ENCODE peak calls at places on chromosome 6, in five cellular contexts. One of them, this sample, is unnamed.

GRCh38 chr6:167146173-167146572 is 11.6 kb downstream of the GPR31 start:
- DNase-seq in stimulated activated CD8-positive, alpha-beta memory T cell treated with anti-CD3 and anti-CD28 coated beads, Interleukin-12 subunit alpha, Interleukin-12 subunit beta, amount 100 ng/mL, for 4 hours: no peak
- DNase-seq in non-pigmented ciliary epithelial cell: no peak
- DNase-seq in activated CD8-positive, alpha-beta T cell treated with anti-CD3 and anti-CD28 coated beads, Interleukin-2, amount 10 ng/mL, durations not matched to agents 7 days and 5 days: no peak
- DNase-seq in Caco-2: no peak
- DNase-seq in this sample: no peak

GRCh38 chr6:7684076-7684475 is 41.8 kb upstream of the BMP6 start:
- DNase-seq in stimulated activated CD8-positive, alpha-beta memory T cell treated with anti-CD3 and anti-CD28 coated beads, Interleukin-12 subunit alpha, Interleukin-12 subunit beta, amount 100 ng/mL, for 4 hours: no peak
- DNase-seq in non-pigmented ciliary epithelial cell: no peak
- DNase-seq in activated CD8-positive, alpha-beta T cell treated with anti-CD3 and anti-CD28 coated beads, Interleukin-2, amount 10 ng/mL, durations not matched to agents 7 days and 5 days: no peak
- DNase-seq in Caco-2: no peak
- DNase-seq in this sample: no peak

GRCh38 chr6:6058054-6058444 is 51.3 kb upstream of the NRN1 start:
- DNase-seq in stimulated activated CD8-positive, alpha-beta memory T cell treated with anti-CD3 and anti-CD28 coated beads, Interleukin-12 subunit alpha, Interleukin-12 subunit beta, amount 100 ng/mL, for 4 hours: no peak
- DNase-seq in non-pigmented ciliary epithelial cell: no peak
- DNase-seq in activated CD8-positive, alpha-beta T cell treated with anti-CD3 and anti-CD28 coated beads, Interleukin-2, amount 10 ng/mL, durations not matched to agents 7 days and 5 days: no peak
- DNase-seq in Caco-2: no peak
- DNase-seq in this sample: no peak

GRCh38 chr6:25084508-25084833 is 148.7 kb upstream of the RIPOR2 start:
- DNase-seq in stimulated activated CD8-positive, alpha-beta memory T cell treated with anti-CD3 and anti-CD28 coated beads, Interleukin-12 subunit alpha, Interleukin-12 subunit beta, amount 100 ng/mL, for 4 hours: no peak
- DNase-seq in non-pigmented ciliary epithelial cell: no peak
- DNase-seq in activated CD8-positive, alpha-beta T cell treated with anti-CD3 and anti-CD28 coated beads, Interleukin-2, amount 10 ng/mL, durations not matched to agents 7 days and 5 days: no peak
- DNase-seq in Caco-2: no peak
- DNase-seq in this sample: no peak

GRCh38 chr6:146857180-146857959 is 258.6 kb downstream of the ADGB start:
- DNase-seq in stimulated activated CD8-positive, alpha-beta memory T cell treated with anti-CD3 and anti-CD28 coated beads, Interleukin-12 subunit alpha, Interleukin-12 subunit beta, amount 100 ng/mL, for 4 hours: peak; percentile 41
- DNase-seq in non-pigmented ciliary epithelial cell: peak; percentile 46
- DNase-seq in activated CD8-positive, alpha-beta T cell treated with anti-CD3 and anti-CD28 coated beads, Interleukin-2, amount 10 ng/mL, durations not matched to agents 7 days and 5 days: peak; percentile 80
- DNase-seq in Caco-2: peak; percentile 79
- DNase-seq in this sample: peak; percentile 81

GRCh38 chr6:136793348-136793747 is 1.1 kb upstream of the MAP3K5 start:
- DNase-seq in stimulated activated CD8-positive, alpha-beta memory T cell treated with anti-CD3 and anti-CD28 coated beads, Interleukin-12 subunit alpha, Interleukin-12 subunit beta, amount 100 ng/mL, for 4 hours: no peak
- DNase-seq in non-pigmented ciliary epithelial cell: no peak
- DNase-seq in activated CD8-positive, alpha-beta T cell treated with anti-CD3 and anti-CD28 coated beads, Interleukin-2, amount 10 ng/mL, durations not matched to agents 7 days and 5 days: no peak
- DNase-seq in Caco-2: no peak
- DNase-seq in this sample: no peak

GRCh38 chr6:41939848-41940758 is 1.5 kb downstream of the CCND3 start:
- DNase-seq in stimulated activated CD8-positive, alpha-beta memory T cell treated with anti-CD3 and anti-CD28 coated beads, Interleukin-12 subunit alpha, Interleukin-12 subunit beta, amount 100 ng/mL, for 4 hours: no peak
- DNase-seq in non-pigmented ciliary epithelial cell: no peak
- DNase-seq in activated CD8-positive, alpha-beta T cell treated with anti-CD3 and anti-CD28 coated beads, Interleukin-2, amount 10 ng/mL, durations not matched to agents 7 days and 5 days: peak; percentile 83
- DNase-seq in Caco-2: peak; percentile 42
- DNase-seq in this sample: no peak

GRCh38 chr6:139655783-139656705 is 281.6 kb upstream of the CITED2 start:
- DNase-seq in stimulated activated CD8-positive, alpha-beta memory T cell treated with anti-CD3 and anti-CD28 coated beads, Interleukin-12 subunit alpha, Interleukin-12 subunit beta, amount 100 ng/mL, for 4 hours: no peak
- DNase-seq in non-pigmented ciliary epithelial cell: no peak
- DNase-seq in activated CD8-positive, alpha-beta T cell treated with anti-CD3 and anti-CD28 coated beads, Interleukin-2, amount 10 ng/mL, durations not matched to agents 7 days and 5 days: no peak
- DNase-seq in Caco-2: peak; percentile 81
- DNase-seq in this sample: peak; percentile 62

GRCh38 chr6:151900897-151901485 is 93.5 kb downstream of the ESR1 start:
- DNase-seq in stimulated activated CD8-positive, alpha-beta memory T cell treated with anti-CD3 and anti-CD28 coated beads, Interleukin-12 subunit alpha, Interleukin-12 subunit beta, amount 100 ng/mL, for 4 hours: no peak
- DNase-seq in non-pigmented ciliary epithelial cell: no peak
- DNase-seq in activated CD8-positive, alpha-beta T cell treated with anti-CD3 and anti-CD28 coated beads, Interleukin-2, amount 10 ng/mL, durations not matched to agents 7 days and 5 days: no peak
- DNase-seq in Caco-2: no peak
- DNase-seq in this sample: no peak

GRCh38 chr6:84314377-84314898 is 87.0 kb upstream of the CEP162 start:
- DNase-seq in stimulated activated CD8-positive, alpha-beta memory T cell treated with anti-CD3 and anti-CD28 coated beads, Interleukin-12 subunit alpha, Interleukin-12 subunit beta, amount 100 ng/mL, for 4 hours: no peak
- DNase-seq in non-pigmented ciliary epithelial cell: no peak
- DNase-seq in activated CD8-positive, alpha-beta T cell treated with anti-CD3 and anti-CD28 coated beads, Interleukin-2, amount 10 ng/mL, durations not matched to agents 7 days and 5 days: no peak
- DNase-seq in Caco-2: no peak
- DNase-seq in this sample: no peak

GRCh38 chr6:89793586-89793985 is 26.0 kb downstream of the MDN1 start:
- DNase-seq in stimulated activated CD8-positive, alpha-beta memory T cell treated with anti-CD3 and anti-CD28 coated beads, Interleukin-12 subunit alpha, Interleukin-12 subunit beta, amount 100 ng/mL, for 4 hours: no peak
- DNase-seq in non-pigmented ciliary epithelial cell: no peak
- DNase-seq in activated CD8-positive, alpha-beta T cell treated with anti-CD3 and anti-CD28 coated beads, Interleukin-2, amount 10 ng/mL, durations not matched to agents 7 days and 5 days: no peak
- DNase-seq in Caco-2: no peak
- DNase-seq in this sample: no peak

GRCh38 chr6:32807020-32807580 is 9.7 kb downstream of the HLA-DOB start:
- DNase-seq in stimulated activated CD8-positive, alpha-beta memory T cell treated with anti-CD3 and anti-CD28 coated beads, Interleukin-12 subunit alpha, Interleukin-12 subunit beta, amount 100 ng/mL, for 4 hours: no peak
- DNase-seq in non-pigmented ciliary epithelial cell: no peak
- DNase-seq in activated CD8-positive, alpha-beta T cell treated with anti-CD3 and anti-CD28 coated beads, Interleukin-2, amount 10 ng/mL, durations not matched to agents 7 days and 5 days: no peak
- DNase-seq in Caco-2: no peak
- DNase-seq in this sample: no peak

GRCh38 chr6:154542747-154543146 is 32.3 kb upstream of the CNKSR3 start:
- DNase-seq in stimulated activated CD8-positive, alpha-beta memory T cell treated with anti-CD3 and anti-CD28 coated beads, Interleukin-12 subunit alpha, Interleukin-12 subunit beta, amount 100 ng/mL, for 4 hours: no peak
- DNase-seq in non-pigmented ciliary epithelial cell: no peak
- DNase-seq in activated CD8-positive, alpha-beta T cell treated with anti-CD3 and anti-CD28 coated beads, Interleukin-2, amount 10 ng/mL, durations not matched to agents 7 days and 5 days: no peak
- DNase-seq in Caco-2: no peak
- DNase-seq in this sample: no peak

GRCh38 chr6:138571174-138571573 is 71.9 kb upstream of the NHSL1 start:
- DNase-seq in stimulated activated CD8-positive, alpha-beta memory T cell treated with anti-CD3 and anti-CD28 coated beads, Interleukin-12 subunit alpha, Interleukin-12 subunit beta, amount 100 ng/mL, for 4 hours: no peak
- DNase-seq in non-pigmented ciliary epithelial cell: no peak
- DNase-seq in activated CD8-positive, alpha-beta T cell treated with anti-CD3 and anti-CD28 coated beads, Interleukin-2, amount 10 ng/mL, durations not matched to agents 7 days and 5 days: no peak
- DNase-seq in Caco-2: no peak
- DNase-seq in this sample: no peak

GRCh38 chr6:89745096-89745495 is 74.5 kb downstream of the MDN1 start:
- DNase-seq in stimulated activated CD8-positive, alpha-beta memory T cell treated with anti-CD3 and anti-CD28 coated beads, Interleukin-12 subunit alpha, Interleukin-12 subunit beta, amount 100 ng/mL, for 4 hours: no peak
- DNase-seq in non-pigmented ciliary epithelial cell: no peak
- DNase-seq in activated CD8-positive, alpha-beta T cell treated with anti-CD3 and anti-CD28 coated beads, Interleukin-2, amount 10 ng/mL, durations not matched to agents 7 days and 5 days: no peak
- DNase-seq in Caco-2: no peak
- DNase-seq in this sample: no peak

GRCh38 chr6:166476634-166477215 is 94.0 kb upstream of the MPC1 start:
- DNase-seq in stimulated activated CD8-positive, alpha-beta memory T cell treated with anti-CD3 and anti-CD28 coated beads, Interleukin-12 subunit alpha, Interleukin-12 subunit beta, amount 100 ng/mL, for 4 hours: no peak
- DNase-seq in non-pigmented ciliary epithelial cell: no peak
- DNase-seq in activated CD8-positive, alpha-beta T cell treated with anti-CD3 and anti-CD28 coated beads, Interleukin-2, amount 10 ng/mL, durations not matched to agents 7 days and 5 days: no peak
- DNase-seq in Caco-2: no peak
- DNase-seq in this sample: no peak

GRCh38 chr6:159203304-159204005 is 34.3 kb downstream of the FNDC1 start:
- DNase-seq in stimulated activated CD8-positive, alpha-beta memory T cell treated with anti-CD3 and anti-CD28 coated beads, Interleukin-12 subunit alpha, Interleukin-12 subunit beta, amount 100 ng/mL, for 4 hours: no peak
- DNase-seq in non-pigmented ciliary epithelial cell: peak; percentile 72
- DNase-seq in activated CD8-positive, alpha-beta T cell treated with anti-CD3 and anti-CD28 coated beads, Interleukin-2, amount 10 ng/mL, durations not matched to agents 7 days and 5 days: no peak
- DNase-seq in Caco-2: no peak
- DNase-seq in this sample: no peak

GRCh38 chr6:159110748-159111147 is 58.5 kb upstream of the FNDC1 start:
- DNase-seq in stimulated activated CD8-positive, alpha-beta memory T cell treated with anti-CD3 and anti-CD28 coated beads, Interleukin-12 subunit alpha, Interleukin-12 subunit beta, amount 100 ng/mL, for 4 hours: no peak
- DNase-seq in non-pigmented ciliary epithelial cell: no peak
- DNase-seq in activated CD8-positive, alpha-beta T cell treated with anti-CD3 and anti-CD28 coated beads, Interleukin-2, amount 10 ng/mL, durations not matched to agents 7 days and 5 days: no peak
- DNase-seq in Caco-2: no peak
- DNase-seq in this sample: no peak

GRCh38 chr6:155108070-155108815 is 113.1 kb downstream of the TIAM2 start:
- DNase-seq in stimulated activated CD8-positive, alpha-beta memory T cell treated with anti-CD3 and anti-CD28 coated beads, Interleukin-12 subunit alpha, Interleukin-12 subunit beta, amount 100 ng/mL, for 4 hours: no peak
- DNase-seq in non-pigmented ciliary epithelial cell: no peak
- DNase-seq in activated CD8-positive, alpha-beta T cell treated with anti-CD3 and anti-CD28 coated beads, Interleukin-2, amount 10 ng/mL, durations not matched to agents 7 days and 5 days: no peak
- DNase-seq in Caco-2: no peak
- DNase-seq in this sample: no peak

GRCh38 chr6:21772467-21772866 is 178.9 kb downstream of the SOX4 start:
- DNase-seq in stimulated activated CD8-positive, alpha-beta memory T cell treated with anti-CD3 and anti-CD28 coated beads, Interleukin-12 subunit alpha, Interleukin-12 subunit beta, amount 100 ng/mL, for 4 hours: no peak
- DNase-seq in non-pigmented ciliary epithelial cell: no peak
- DNase-seq in activated CD8-positive, alpha-beta T cell treated with anti-CD3 and anti-CD28 coated beads, Interleukin-2, amount 10 ng/mL, durations not matched to agents 7 days and 5 days: no peak
- DNase-seq in Caco-2: no peak
- DNase-seq in this sample: no peak

GRCh38 chr6:15948930-15949900 is 179.7 kb upstream of the MYLIP start:
- DNase-seq in stimulated activated CD8-positive, alpha-beta memory T cell treated with anti-CD3 and anti-CD28 coated beads, Interleukin-12 subunit alpha, Interleukin-12 subunit beta, amount 100 ng/mL, for 4 hours: no peak
- DNase-seq in non-pigmented ciliary epithelial cell: no peak
- DNase-seq in activated CD8-positive, alpha-beta T cell treated with anti-CD3 and anti-CD28 coated beads, Interleukin-2, amount 10 ng/mL, durations not matched to agents 7 days and 5 days: no peak
- DNase-seq in Caco-2: peak; percentile 76
- DNase-seq in this sample: peak; percentile 74

GRCh38 chr6:29236060-29236459 is 65.4 kb downstream of the OR2J2 start:
- DNase-seq in stimulated activated CD8-positive, alpha-beta memory T cell treated with anti-CD3 and anti-CD28 coated beads, Interleukin-12 subunit alpha, Interleukin-12 subunit beta, amount 100 ng/mL, for 4 hours: no peak
- DNase-seq in non-pigmented ciliary epithelial cell: no peak
- DNase-seq in activated CD8-positive, alpha-beta T cell treated with anti-CD3 and anti-CD28 coated beads, Interleukin-2, amount 10 ng/mL, durations not matched to agents 7 days and 5 days: no peak
- DNase-seq in Caco-2: no peak
- DNase-seq in this sample: no peak

GRCh38 chr6:157647261-157647915 is 175.7 kb upstream of the SNX9 start:
- DNase-seq in stimulated activated CD8-positive, alpha-beta memory T cell treated with anti-CD3 and anti-CD28 coated beads, Interleukin-12 subunit alpha, Interleukin-12 subunit beta, amount 100 ng/mL, for 4 hours: no peak
- DNase-seq in non-pigmented ciliary epithelial cell: no peak
- DNase-seq in activated CD8-positive, alpha-beta T cell treated with anti-CD3 and anti-CD28 coated beads, Interleukin-2, amount 10 ng/mL, durations not matched to agents 7 days and 5 days: peak; percentile 58
- DNase-seq in Caco-2: no peak
- DNase-seq in this sample: no peak

GRCh38 chr6:30156262-30156599 is 4.8 kb downstream of the TRIM10 start:
- DNase-seq in stimulated activated CD8-positive, alpha-beta memory T cell treated with anti-CD3 and anti-CD28 coated beads, Interleukin-12 subunit alpha, Interleukin-12 subunit beta, amount 100 ng/mL, for 4 hours: no peak
- DNase-seq in non-pigmented ciliary epithelial cell: no peak
- DNase-seq in activated CD8-positive, alpha-beta T cell treated with anti-CD3 and anti-CD28 coated beads, Interleukin-2, amount 10 ng/mL, durations not matched to agents 7 days and 5 days: no peak
- DNase-seq in Caco-2: no peak
- DNase-seq in this sample: no peak

GRCh38 chr6:166907373-166907841 is 48.9 kb downstream of the RNASET2 start:
- DNase-seq in stimulated activated CD8-positive, alpha-beta memory T cell treated with anti-CD3 and anti-CD28 coated beads, Interleukin-12 subunit alpha, Interleukin-12 subunit beta, amount 100 ng/mL, for 4 hours: no peak
- DNase-seq in non-pigmented ciliary epithelial cell: no peak
- DNase-seq in activated CD8-positive, alpha-beta T cell treated with anti-CD3 and anti-CD28 coated beads, Interleukin-2, amount 10 ng/mL, durations not matched to agents 7 days and 5 days: peak; percentile 50
- DNase-seq in Caco-2: no peak
- DNase-seq in this sample: no peak

GRCh38 chr6:132819405-132820145 is 5.2 kb downstream of the RPS12 start:
- DNase-seq in stimulated activated CD8-positive, alpha-beta memory T cell treated with anti-CD3 and anti-CD28 coated beads, Interleukin-12 subunit alpha, Interleukin-12 subunit beta, amount 100 ng/mL, for 4 hours: no peak
- DNase-seq in non-pigmented ciliary epithelial cell: no peak
- DNase-seq in activated CD8-positive, alpha-beta T cell treated with anti-CD3 and anti-CD28 coated beads, Interleukin-2, amount 10 ng/mL, durations not matched to agents 7 days and 5 days: no peak
- DNase-seq in Caco-2: no peak
- DNase-seq in this sample: no peak

GRCh38 chr6:10411131-10411914 is 3.6 kb downstream of the TFAP2A start:
- DNase-seq in stimulated activated CD8-positive, alpha-beta memory T cell treated with anti-CD3 and anti-CD28 coated beads, Interleukin-12 subunit alpha, Interleukin-12 subunit beta, amount 100 ng/mL, for 4 hours: no peak
- DNase-seq in non-pigmented ciliary epithelial cell: no peak
- DNase-seq in activated CD8-positive, alpha-beta T cell treated with anti-CD3 and anti-CD28 coated beads, Interleukin-2, amount 10 ng/mL, durations not matched to agents 7 days and 5 days: no peak
- DNase-seq in Caco-2: no peak
- DNase-seq in this sample: no peak

GRCh38 chr6:111781055-111781708 is 92.1 kb downstream of the FYN start:
- DNase-seq in stimulated activated CD8-positive, alpha-beta memory T cell treated with anti-CD3 and anti-CD28 coated beads, Interleukin-12 subunit alpha, Interleukin-12 subunit beta, amount 100 ng/mL, for 4 hours: no peak
- DNase-seq in non-pigmented ciliary epithelial cell: no peak
- DNase-seq in activated CD8-positive, alpha-beta T cell treated with anti-CD3 and anti-CD28 coated beads, Interleukin-2, amount 10 ng/mL, durations not matched to agents 7 days and 5 days: no peak
- DNase-seq in Caco-2: no peak
- DNase-seq in this sample: no peak

GRCh38 chr6:35287671-35288396 is 9.8 kb upstream of the DEF6 start:
- DNase-seq in stimulated activated CD8-positive, alpha-beta memory T cell treated with anti-CD3 and anti-CD28 coated beads, Interleukin-12 subunit alpha, Interleukin-12 subunit beta, amount 100 ng/mL, for 4 hours: no peak
- DNase-seq in non-pigmented ciliary epithelial cell: peak; percentile 27
- DNase-seq in activated CD8-positive, alpha-beta T cell treated with anti-CD3 and anti-CD28 coated beads, Interleukin-2, amount 10 ng/mL, durations not matched to agents 7 days and 5 days: no peak
- DNase-seq in Caco-2: no peak
- DNase-seq in this sample: no peak

GRCh38 chr6:56764081-56764566 is 121.4 kb upstream of the DST start:
- DNase-seq in stimulated activated CD8-positive, alpha-beta memory T cell treated with anti-CD3 and anti-CD28 coated beads, Interleukin-12 subunit alpha, Interleukin-12 subunit beta, amount 100 ng/mL, for 4 hours: no peak
- DNase-seq in non-pigmented ciliary epithelial cell: no peak
- DNase-seq in activated CD8-positive, alpha-beta T cell treated with anti-CD3 and anti-CD28 coated beads, Interleukin-2, amount 10 ng/mL, durations not matched to agents 7 days and 5 days: no peak
- DNase-seq in Caco-2: peak; percentile 60
- DNase-seq in this sample: no peak

GRCh38 chr6:115591973-115592486 is 468.7 kb downstream of the FRK start:
- DNase-seq in stimulated activated CD8-positive, alpha-beta memory T cell treated with anti-CD3 and anti-CD28 coated beads, Interleukin-12 subunit alpha, Interleukin-12 subunit beta, amount 100 ng/mL, for 4 hours: no peak
- DNase-seq in non-pigmented ciliary epithelial cell: no peak
- DNase-seq in activated CD8-positive, alpha-beta T cell treated with anti-CD3 and anti-CD28 coated beads, Interleukin-2, amount 10 ng/mL, durations not matched to agents 7 days and 5 days: no peak
- DNase-seq in Caco-2: no peak
- DNase-seq in this sample: no peak

GRCh38 chr6:15426395-15426794 is 180.5 kb downstream of the JARID2 start:
- DNase-seq in stimulated activated CD8-positive, alpha-beta memory T cell treated with anti-CD3 and anti-CD28 coated beads, Interleukin-12 subunit alpha, Interleukin-12 subunit beta, amount 100 ng/mL, for 4 hours: no peak
- DNase-seq in non-pigmented ciliary epithelial cell: no peak
- DNase-seq in activated CD8-positive, alpha-beta T cell treated with anti-CD3 and anti-CD28 coated beads, Interleukin-2, amount 10 ng/mL, durations not matched to agents 7 days and 5 days: no peak
- DNase-seq in Caco-2: no peak
- DNase-seq in this sample: no peak

GRCh38 chr6:24273471-24273870 is 84.4 kb downstream of the DCDC2 start:
- DNase-seq in stimulated activated CD8-positive, alpha-beta memory T cell treated with anti-CD3 and anti-CD28 coated beads, Interleukin-12 subunit alpha, Interleukin-12 subunit beta, amount 100 ng/mL, for 4 hours: no peak
- DNase-seq in non-pigmented ciliary epithelial cell: no peak
- DNase-seq in activated CD8-positive, alpha-beta T cell treated with anti-CD3 and anti-CD28 coated beads, Interleukin-2, amount 10 ng/mL, durations not matched to agents 7 days and 5 days: no peak
- DNase-seq in Caco-2: no peak
- DNase-seq in this sample: peak; percentile 58

This sample was measured in NCI-H345.